ENCODE peak calls at places on chromosomes 13 and 19, in seven cellular contexts. D, N, T, J, B, O and C are unnamed samples. For H3K4me1, the result is how much of the 10 kb centered on the place peaks cover.

GRCh38 chr19:40683437-40683836 is 7.0 kb downstream of the NUMBL start:
- DNase-seq in D (no peak), O (no peak), N (no peak), J (no peak), T (no peak), B (no peak), C (no peak)

GRCh38 chr13:94968040-94968756 is 255.9 kb upstream of the SOX21 start:
- DNase-seq in N (no peak), B (no peak), O (no peak), T (no peak), D (no peak), J (no peak), C (no peak)

GRCh38 chr13:27925220-27925991 is 5.6 kb downstream of the PDX1 start:
- DNase-seq in B (no peak), D (no peak), N (no peak), T (no peak), O (no peak), J (no peak), C (no peak)

GRCh38 chr13:98203641-98204326 is 26.7 kb upstream of the RNF113B start:
- DNase-seq in O (no peak), J (no peak), N (no peak), D (no peak), B (no peak), T (no peak), C (no peak)

GRCh38 chr13:52851153-52851962 is 2.9 kb upstream of the PCDH8 start:
- DNase-seq in O (no peak), T (peak), N (no peak), J (peak), D (no peak), B (no peak), C (peak)

GRCh38 chr19:39401549-39402416 is 4.9 kb upstream of the ZFP36 start:
- DNase-seq in J (peak), N (peak), D (peak), O (peak), B (peak), T (peak), C (peak)

GRCh38 chr13:99386495-99386894 is 79.3 kb upstream of the GPR183 start:
- DNase-seq in O (no peak), B (no peak), N (no peak), D (no peak), J (no peak), T (no peak), C (no peak)

GRCh38 chr19:14718522-14719113 is 28.8 kb downstream of the ZNF333 start:
- DNase-seq in B (no peak), J (no peak), N (no peak), O (no peak), T (no peak), D (no peak), C (no peak)

GRCh38 chr19:2026770-2027169 is 11.3 kb upstream of the BTBD2 start:
- DNase-seq in J (peak), N (no peak), B (no peak), O (no peak), D (no peak), T (no peak), C (no peak)

GRCh38 chr13:79463604-79464003 is 17.4 kb upstream of the NDFIP2 start:
- DNase-seq in T (no peak), O (no peak), B (no peak), N (no peak), J (no peak), D (no peak), C (no peak)

GRCh38 chr13:25945596-25945995 is 106.2 kb downstream of the SHISA2 start:
- DNase-seq in O (no peak), B (no peak), N (no peak), T (no peak), D (no peak), J (no peak), C (peak)

GRCh38 chr13:63425131-63425530 is 2009.5 kb upstream of the PCDH20 start:
- DNase-seq in O (no peak), T (no peak), D (no peak), N (no peak), J (no peak), B (no peak), C (no peak)

GRCh38 chr19:55526216-55527196 is 10.4 kb downstream of the SBK2 start:
- DNase-seq in J (peak), D (no peak), N (peak), O (peak), T (peak), B (no peak), C (peak)

GRCh38 chr19:21202865-21203494 is 61.1 kb downstream of the ZNF431 start:
- DNase-seq in N (no peak), J (no peak), O (peak), T (no peak), D (no peak), B (no peak), C (peak)

GRCh38 chr19:1360818-1361461 is 22.8 kb upstream of the NDUFS7 start:
- DNase-seq in O (no peak), B (peak), D (no peak), N (peak), J (peak), T (no peak), C (peak)

GRCh38 chr13:88429862-88430261 is 758.7 kb downstream of the SLITRK5 start:
- DNase-seq in T (no peak), B (no peak), J (no peak), N (no peak), D (no peak), O (no peak), C (no peak)

GRCh38 chr19:17292301-17293074 is 10.7 kb downstream of the ABHD8 start:
- DNase-seq in O (peak), B (peak), T (peak), J (peak), N (peak), D (peak), C (peak)

GRCh38 chr13:24693862-24694471 is 13.8 kb downstream of the ATP12A start:
- DNase-seq in D (no peak), O (peak), T (peak), N (no peak), J (peak), B (no peak), C (no peak)

GRCh38 chr19:29121684-29122083 is 91.3 kb downstream of the UQCRFS1 start:
- DNase-seq in N (no peak), D (no peak), B (no peak), T (no peak), O (no peak), J (no peak), C (no peak)

GRCh38 chr19:4984448-4984990 is 15.6 kb downstream of the KDM4B start:
- DNase-seq in N (no peak), B (no peak), D (no peak), J (no peak), T (no peak), O (no peak), C (no peak)

GRCh38 chr19:4984106-4984380 is 15.1 kb downstream of the KDM4B start:
- DNase-seq in D (no peak), B (no peak), N (no peak), T (no peak), J (no peak), O (no peak), C (no peak)

GRCh38 chr19:4986056-4986455 is 17.1 kb downstream of the KDM4B start:
- DNase-seq in T (no peak), B (no peak), D (no peak), J (no peak), O (no peak), N (no peak), C (no peak)

GRCh38 chr19:4986471-4986888 is 17.6 kb downstream of the KDM4B start:
- DNase-seq in T (no peak), J (no peak), O (no peak), D (no peak), B (no peak), N (no peak), C (no peak)

DNA sequence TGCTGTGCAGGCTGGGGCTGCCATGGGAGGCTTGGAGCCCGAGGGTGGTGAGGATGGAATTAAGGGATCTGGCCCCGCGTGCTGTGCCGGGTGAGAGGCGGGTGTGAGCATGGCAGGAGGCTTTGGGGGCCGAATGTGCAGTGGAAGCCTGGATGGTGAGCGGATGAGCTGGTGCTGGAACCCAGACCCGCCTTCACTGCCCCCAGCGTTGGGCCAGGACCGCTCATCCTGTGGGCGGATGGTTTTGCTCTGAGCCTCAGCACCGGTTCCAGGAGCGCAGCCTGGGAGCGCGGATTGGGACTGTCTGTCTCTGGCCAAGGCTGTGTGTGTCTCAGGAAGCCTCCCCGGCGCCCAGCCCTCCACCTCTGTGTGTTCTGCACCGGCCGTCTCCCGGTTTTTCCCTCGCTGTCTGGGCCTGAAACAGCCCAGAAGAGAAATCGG is 16.7 kb downstream of the KDM4B start:
- DNase-seq in J (no peak), T (no peak), O (no peak), N (no peak), B (no peak), D (no peak), C (peak)
- H3K4me1 ChIP-seq in J (under half), T (half or more), O (under half), N (under half), B (half or more), D (half or more), C (under half)

DNA sequence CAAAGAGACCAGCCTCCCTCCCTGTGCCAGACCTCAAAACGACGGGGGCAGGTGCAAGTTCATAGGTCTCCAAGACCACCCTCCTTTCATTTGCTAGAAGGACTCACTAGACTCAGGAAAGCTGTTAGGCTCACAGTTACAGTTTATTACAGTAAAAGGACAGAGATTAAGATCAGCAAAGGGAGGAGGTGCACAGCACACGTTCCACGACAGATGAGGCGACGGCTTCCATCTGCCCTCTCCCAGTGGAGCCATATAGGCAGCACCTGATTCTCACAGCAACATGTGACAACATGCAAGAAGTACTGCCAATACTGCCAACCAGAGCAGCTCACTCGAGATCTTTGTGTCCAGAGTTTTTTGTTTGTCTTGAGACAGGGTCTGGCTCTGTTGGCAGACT is 9.4 kb upstream of the CEACAM19 start:
- DNase-seq in T (no peak), B (no peak), N (no peak), J (no peak), O (no peak), D (no peak), C (no peak)
- TF ChIP-seq POLR2AphosphoS5 in T (no peak), B (no peak), N (no peak), J (no peak), O (no peak), D (no peak), C (no peak)

GRCh38 chr19:13096968-13097330 is 5.7 kb downstream of the LYL1 start:
- DNase-seq in B (no peak), D (no peak), N (no peak), O (no peak), T (no peak), J (no peak), C (no peak)
- H3K27ac ChIP-seq in B (peak), D (peak), N (no peak), O (peak), T (peak), J (peak), C (peak)

GRCh38 chr19:30249911-30250310 is 122.3 kb upstream of the ZNF536 start:
- DNase-seq in B (no peak), J (no peak), N (no peak), T (no peak), O (no peak), D (no peak), C (no peak)

GRCh38 chr19:30254789-30255188 is 117.4 kb upstream of the ZNF536 start:
- DNase-seq in B (no peak), J (no peak), T (no peak), D (no peak), N (no peak), O (no peak), C (no peak)

GRCh38 chr19:30254214-30254613 is 118.0 kb upstream of the ZNF536 start:
- DNase-seq in N (no peak), J (no peak), T (no peak), B (no peak), D (no peak), O (no peak), C (no peak)

GRCh38 chr19:30253581-30253996 is 118.6 kb upstream of the ZNF536 start:
- DNase-seq in J (no peak), O (no peak), N (no peak), T (no peak), B (no peak), D (no peak), C (peak)

GRCh38 chr19:30252214-30252613 is 120.0 kb upstream of the ZNF536 start:
- DNase-seq in O (no peak), B (no peak), N (no peak), J (no peak), D (no peak), T (no peak), C (no peak)
- H3K4me1 ChIP-seq in O (under half), B (under half), N (under half), J (under half), D (under half), T (under half), C (under half)

GRCh38 chr19:18390075-18390909 is 4.3 kb downstream of the GDF15 start:
- DNase-seq in O (no peak), N (no peak), J (no peak), T (no peak), B (no peak), D (no peak), C (no peak)
- TF ChIP-seq POLR2AphosphoS5 in O (no peak), N (no peak), J (no peak), T (no peak), B (no peak), D (no peak), C (no peak)

GRCh38 chr13:114124921-114125320 is 7.5 kb downstream of the RASA3 start:
- DNase-seq in T (no peak), J (no peak), B (no peak), O (no peak), D (no peak), N (no peak), C (no peak)

GRCh38 chr13:114122591-114123211 is 9.7 kb downstream of the RASA3 start:
- DNase-seq in T (no peak), N (no peak), D (no peak), J (no peak), O (no peak), B (no peak), C (no peak)

GRCh38 chr13:114123876-114124275 is 8.5 kb downstream of the RASA3 start:
- DNase-seq in J (no peak), D (no peak), N (no peak), O (no peak), B (no peak), T (no peak), C (no peak)

GRCh38 chr13:114124486-114124885 is 7.9 kb downstream of the RASA3 start:
- DNase-seq in N (no peak), O (no peak), B (no peak), T (no peak), D (no peak), J (no peak), C (no peak)

GRCh38 chr13:114123448-114123847 is 9.0 kb downstream of the RASA3 start:
- DNase-seq in J (no peak), B (no peak), N (no peak), T (no peak), O (no peak), D (no peak), C (no peak)
- H3K27ac ChIP-seq in J (no peak), B (no peak), N (peak), T (no peak), O (no peak), D (no peak), C (no peak)

DNA sequence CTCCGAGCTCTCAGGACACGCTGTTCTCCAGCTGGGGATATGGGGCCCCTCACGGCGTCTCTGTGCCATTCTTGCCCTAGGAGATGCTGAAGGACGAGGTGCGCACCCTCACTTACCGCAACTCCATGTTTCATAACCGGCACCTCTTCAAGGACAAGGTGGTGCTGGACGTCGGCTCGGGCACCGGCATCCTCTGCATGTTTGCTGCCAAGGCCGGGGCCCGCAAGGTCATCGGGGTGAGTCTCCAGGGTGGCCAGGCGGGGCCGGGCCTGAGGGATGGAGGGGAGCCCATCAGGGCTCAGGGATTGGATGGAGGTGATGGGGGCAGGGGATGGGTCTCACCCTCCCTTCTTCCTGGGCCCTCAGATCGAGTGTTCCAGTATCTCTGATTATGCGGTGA is 4.8 kb downstream of the PRMT1 start:
- DNase-seq in J (no peak), O (no peak), T (no peak), N (no peak), B (no peak), D (peak), C (peak)
- H3K4me1 ChIP-seq in J (under half), O (under half), T (under half), N (under half), B (under half), D (half or more), C (under half)

GRCh38 chr19:11339254-11340098 is at the start of gene RAB3D:
- DNase-seq in T (peak), D (peak), B (peak), O (peak), J (peak), N (peak), C (peak)
- TF ChIP-seq POLR2AphosphoS5 in T (peak), D (peak), B (peak), O (peak), J (peak), N (peak), C (peak)

DNA sequence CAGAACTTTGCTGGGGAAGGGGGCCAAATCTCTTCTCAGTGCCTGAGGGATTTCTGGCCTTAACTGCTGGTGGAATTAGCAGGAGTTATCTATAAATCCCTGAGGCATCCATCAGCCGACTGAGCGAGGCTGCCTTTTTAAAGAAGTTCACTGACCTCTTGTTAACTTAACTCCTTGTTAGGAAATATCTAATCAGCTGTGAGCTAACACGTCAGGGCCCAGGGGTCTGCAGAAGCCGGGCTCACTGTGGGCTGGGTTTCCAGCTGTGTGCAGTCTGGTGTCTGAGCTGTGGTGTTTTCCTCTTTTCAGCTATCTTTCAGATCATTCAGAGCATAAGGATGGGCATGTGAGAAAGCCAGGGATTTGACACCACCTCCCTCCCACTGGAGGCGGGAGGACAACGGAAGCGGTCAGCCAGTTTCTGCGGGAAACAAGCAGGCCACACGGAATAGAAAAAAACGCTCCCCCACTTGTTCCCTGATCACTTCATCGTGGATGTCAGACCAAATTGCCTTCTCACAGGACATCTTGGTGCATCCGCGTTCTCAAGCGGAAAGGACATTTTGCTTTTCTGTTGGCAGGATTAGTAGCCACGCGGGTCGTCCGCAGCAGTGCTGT is 23.4 kb downstream of the SERP2 start:
- DNase-seq in B (peak), N (no peak), D (no peak), T (no peak), O (no peak), J (no peak), C (no peak)
- H3K27ac ChIP-seq in B (peak), N (peak), D (no peak), T (peak), O (peak), J (peak), C (peak)

GRCh38 chr19:4914736-4915501 is 5.6 kb downstream of the UHRF1 start:
- DNase-seq in T (peak), D (peak), B (no peak), N (peak), O (peak), J (peak), C (no peak)
- H3K4me1 ChIP-seq in T (under half), D (half or more), B (under half), N (under half), O (under half), J (under half), C (under half)